ENCODE peak calls at places on chromosome 17, in four cellular contexts. One of them, this sample, is unnamed.

GRCh38 chr17:15261063-15261817 is 3.9 kb downstream of the PMP22 start:
- DNase-seq in WTC11: peak; percentile 64
- DNase-seq in head of caudate nucleus: peak; percentile 67
- DNase-seq in tibial artery: no peak
- DNase-seq in this sample: no peak

GRCh38 chr17:3838206-3838605 is 7.8 kb downstream of the NCBP3 start:
- DNase-seq in head of caudate nucleus: no peak
- DNase-seq in WTC11: no peak
- DNase-seq in tibial artery: no peak
- DNase-seq in this sample: no peak

GRCh38 chr17:42623732-42624596 is 14.5 kb downstream of the TUBG1 start:
- DNase-seq in WTC11: no peak
- DNase-seq in head of caudate nucleus: no peak
- DNase-seq in tibial artery: no peak
- DNase-seq in this sample: no peak

GRCh38 chr17:48541036-48541573 is 3.8 kb downstream of the HOXB2 start:
- DNase-seq in tibial artery: no peak
- DNase-seq in head of caudate nucleus: no peak
- DNase-seq in WTC11: no peak
- DNase-seq in this sample: peak; percentile 56

GRCh38 chr17:77281904-77282367 is 141.2 kb downstream of the SEC14L1 start:
- DNase-seq in WTC11: peak; percentile 25
- DNase-seq in head of caudate nucleus: no peak
- DNase-seq in tibial artery: no peak
- DNase-seq in this sample: no peak

GRCh38 chr17:266219-266618 is 84.8 kb upstream of the DOC2B start:
- DNase-seq in tibial artery: no peak
- DNase-seq in WTC11: no peak
- DNase-seq in head of caudate nucleus: no peak
- DNase-seq in this sample: no peak

GRCh38 chr17:82876602-82877391 is 37.0 kb upstream of the ZNF750 start:
- DNase-seq in tibial artery: peak; percentile 87
- DNase-seq in WTC11: peak; percentile 41
- DNase-seq in head of caudate nucleus: peak; percentile 79
- DNase-seq in this sample: peak; percentile 88

GRCh38 chr17:66281671-66282369 is 20.6 kb upstream of the PRKCA start:
- DNase-seq in head of caudate nucleus: no peak
- DNase-seq in tibial artery: no peak
- DNase-seq in WTC11: no peak
- DNase-seq in this sample: no peak

GRCh38 chr17:78397681-78398101 is 19.2 kb downstream of the PGS1 start:
- DNase-seq in head of caudate nucleus: no peak
- DNase-seq in tibial artery: no peak
- DNase-seq in WTC11: no peak
- DNase-seq in this sample: peak; percentile 75

GRCh38 chr17:73750975-73751374 is 106.7 kb upstream of the SDK2 start:
- DNase-seq in tibial artery: no peak
- DNase-seq in head of caudate nucleus: no peak
- DNase-seq in WTC11: no peak
- DNase-seq in this sample: no peak

GRCh38 chr17:80737106-80738019 is 192.7 kb downstream of the RPTOR start:
- DNase-seq in tibial artery: no peak
- DNase-seq in WTC11: no peak
- DNase-seq in head of caudate nucleus: no peak
- DNase-seq in this sample: no peak

This sample was measured in cardiac septum.